ENCODE peak calls at places on chromosomes 13 and 19, in four cellular contexts. L is IMR-90, K is K562, I is GM12878. U is an unnamed sample.

GRCh38 chr19:34480971-34481821 is at the start of gene WTIP:
- DNase-seq in L (peak; percentile 88), K (no peak), I (no peak), U (peak; percentile 82)

GRCh38 chr13:97258801-97259200 is 36.7 kb downstream of the MBNL2 start:
- DNase-seq in L (peak; percentile 64), K (no peak), I (no peak), U (no peak)

GRCh38 chr19:38211206-38211605 is 12.8 kb downstream of the DPF1 start:
- DNase-seq in L (no peak), K (no peak), I (no peak), U (no peak)

GRCh38 chr13:44373601-44374347 is at the start of gene SERP2:
- DNase-seq in L (no peak), K (no peak), I (no peak), U (no peak)

GRCh38 chr13:98775844-98776598 is 23.5 kb upstream of the SLC15A1 start:
- DNase-seq in L (peak; percentile 65), K (peak; percentile 30), I (no peak), U (no peak)

GRCh38 chr19:51098366-51099069 is 9.7 kb downstream of the CTU1 start:
- DNase-seq in L (no peak), K (no peak), I (no peak), U (peak; percentile 19)

GRCh38 chr13:33761744-33762143 is 56.2 kb upstream of the RFC3 start:
- DNase-seq in L (no peak), K (peak; percentile 9), I (no peak), U (no peak)

GRCh38 chr13:110435331-110435730 is 126.2 kb downstream of the RAB20 start:
- DNase-seq in L (no peak), K (no peak), I (no peak), U (no peak)

GRCh38 chr13:90640976-90641375 is 706.5 kb upstream of the MIR17HG start:
- DNase-seq in L (no peak), K (no peak), I (no peak), U (no peak)

GRCh38 chr19:14381689-14382474 is 638 bp downstream of the ADGRE5 start:
- DNase-seq in L (peak; percentile 20), K (peak; percentile 73), I (no peak), U (no peak)

GRCh38 chr13:37925878-37926473 is 56.4 kb upstream of the TRPC4 start:
- DNase-seq in L (no peak), K (no peak), I (no peak), U (no peak)
- TF ChIP-seq FOS in L (no peak), K (no peak), I (no peak), U (no peak)

GRCh38 chr19:20912973-20913372 is 10.1 kb upstream of the ZNF85 start:
- DNase-seq in L (no peak), K (no peak), I (no peak), U (no peak)
- TF ChIP-seq FOS in L (no peak), K (no peak), I (no peak), U (no peak)

DNA sequence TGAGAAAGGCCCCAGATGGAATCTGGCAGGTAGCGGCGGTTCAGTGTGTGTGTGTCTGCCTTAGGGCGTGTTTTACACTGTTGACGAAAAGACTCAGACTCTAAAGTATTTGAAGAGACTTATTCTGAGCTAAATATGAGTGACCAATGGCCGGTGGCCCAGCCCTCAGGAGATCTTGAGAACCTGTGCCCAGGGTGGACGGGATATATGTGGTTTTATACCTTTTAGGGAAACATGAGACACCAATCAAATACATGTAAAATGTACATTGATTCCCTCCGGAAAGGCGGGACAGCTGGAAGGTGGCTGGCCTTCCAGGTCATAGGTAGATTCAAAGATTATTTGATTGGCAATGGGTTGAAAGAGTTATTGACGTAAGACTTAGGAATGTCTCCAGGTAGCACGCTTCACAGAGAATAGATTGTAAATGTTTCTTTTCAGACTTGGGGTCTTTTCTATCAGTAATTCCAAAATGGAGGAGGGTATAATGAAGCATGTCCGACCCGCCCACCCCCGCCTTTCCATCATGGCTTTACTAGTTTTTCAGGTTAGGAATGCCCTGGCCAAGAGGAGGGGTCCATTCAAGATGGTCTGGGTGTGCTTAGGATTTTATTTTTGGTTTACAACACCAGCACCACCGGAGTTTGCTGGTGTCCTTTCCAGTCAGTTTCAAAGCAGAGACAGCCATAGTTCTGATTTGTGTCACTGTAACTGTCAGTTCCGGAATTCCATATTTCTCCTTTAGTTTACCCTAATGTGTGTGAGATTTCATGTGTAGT is 1.0 kb upstream of the ZNF529 start:
- DNase-seq in L (peak; percentile 35), K (no peak), I (no peak), U (peak; percentile 49)
- TF ChIP-seq FOS in L (no peak), K (no peak), I (no peak), U (no peak)

DNA sequence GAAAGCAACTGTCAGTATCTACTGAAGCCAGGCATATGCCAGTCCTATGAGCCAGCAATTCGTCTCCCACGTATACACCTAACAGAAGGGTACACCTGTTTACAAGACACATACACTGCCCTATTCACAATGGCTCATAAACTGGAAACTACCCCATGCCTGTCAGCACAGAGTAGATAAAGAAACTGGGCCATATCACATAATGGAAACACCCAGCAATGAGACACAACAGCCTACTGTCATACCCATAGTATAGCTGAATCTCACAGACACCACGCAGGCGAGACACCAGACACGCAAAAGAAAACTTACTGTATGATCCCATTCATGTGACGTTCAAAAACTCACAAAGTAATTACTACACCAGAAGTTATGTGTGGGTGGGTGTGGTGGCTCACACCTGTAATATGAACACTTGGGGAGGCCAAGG is 15.7 kb downstream of the NOSIP start:
- DNase-seq in L (no peak), K (no peak), I (no peak), U (no peak)
- TF ChIP-seq FOS in L (no peak), K (no peak), I (no peak), U (no peak)

GRCh38 chr19:2428027-2428690 is 773 bp upstream of the TIMM13 start:
- DNase-seq in L (peak; percentile 8), K (no peak), I (no peak), U (no peak)
- TF ChIP-seq FOS in L (no peak), K (no peak), I (no peak), U (no peak)

GRCh38 chr19:1906985-1907562 is 1.9 kb downstream of the ADAT3 start:
- DNase-seq in L (no peak), K (no peak), I (no peak), U (no peak)

GRCh38 chr19:1905863-1906375 is 720 bp downstream of the ADAT3 start:
- DNase-seq in L (no peak), K (no peak), I (no peak), U (no peak)

GRCh38 chr19:1904385-1905070 is 671 bp upstream of the ADAT3 start:
- DNase-seq in L (no peak), K (no peak), I (peak; percentile 86), U (no peak)

GRCh38 chr19:1905071-1905862 is at the start of the genes ADAT3 and SCAMP4:
- DNase-seq in L (peak; percentile 99), K (peak; percentile 96), I (peak; percentile 94), U (peak; percentile 99)

GRCh38 chr19:1901940-1902404 is 3.2 kb upstream of the ADAT3 start:
- DNase-seq in L (no peak), K (no peak), I (no peak), U (no peak)
- TF ChIP-seq FOS in L (no peak), K (no peak), I (no peak), U (no peak)

GRCh38 chr19:5623397-5624153 is 692 bp downstream of the SAFB start:
- DNase-seq in L (no peak), K (no peak), I (no peak), U (peak; percentile 28)

GRCh38 chr19:5621311-5621944 is 1.1 kb downstream of the SAFB2 start:
- DNase-seq in L (no peak), K (no peak), I (no peak), U (peak; percentile 19)

GRCh38 chr19:5622465-5623396 is at the start of the genes SAFB and SAFB2:
- DNase-seq in L (peak; percentile 100), K (peak; percentile 99), I (peak; percentile 99), U (peak; percentile 100)

GRCh38 chr19:5624154-5624663 is 1.3 kb downstream of the SAFB start:
- DNase-seq in L (peak; percentile 61), K (no peak), I (no peak), U (peak; percentile 59)

GRCh38 chr19:5621945-5622464 is 571 bp downstream of the SAFB2 start:
- DNase-seq in L (no peak), K (peak; percentile 19), I (no peak), U (peak; percentile 15)
- TF ChIP-seq FOS in L (no peak), K (no peak), I (no peak), U (no peak)

GRCh38 chr19:46190489-46190888 is 39.1 kb upstream of the IGFL1 start:
- DNase-seq in L (no peak), K (no peak), I (no peak), U (no peak)
- TF ChIP-seq FOS in L (no peak), K (no peak), I (no peak), U (no peak)

DNA sequence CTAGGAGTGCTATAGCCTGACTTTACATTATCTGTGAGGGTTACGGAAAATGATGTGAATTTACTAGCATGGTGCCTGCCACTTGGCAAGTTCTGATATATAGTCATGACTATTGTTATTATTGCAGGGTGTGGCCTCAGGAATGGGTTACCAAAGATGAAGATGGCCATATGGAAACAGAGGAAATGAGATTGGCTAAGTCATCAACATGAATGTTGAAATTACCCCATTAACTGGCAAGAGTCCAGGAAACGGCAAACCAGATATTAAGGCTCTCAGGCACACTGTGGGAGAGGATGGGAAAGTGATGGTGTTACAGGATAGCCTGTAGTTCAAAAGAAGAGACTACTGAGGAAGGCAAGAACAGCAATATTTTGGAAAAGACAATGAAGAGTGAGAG is 183.3 kb downstream of the KCNRG start:
- DNase-seq in L (peak; percentile 20), K (no peak), I (no peak), U (peak; percentile 39)
- TF ChIP-seq FOS in L (no peak), K (no peak), I (no peak), U (peak; percentile 18)